ENCODE peak calls at places on chromosomes 1 and 21, in ten cellular contexts. H, W, S, L, T, A, X, M, J and I are unnamed samples.

GRCh38 chr1:15214507-15214906 is 32.5 kb upstream of the FHAD1 start:
- DNase-seq in H (no peak), W (peak; percentile 50), S (peak; percentile 21), L (no peak), T (no peak), A (no peak), X (no peak), M (peak; percentile 55), J (no peak), I (peak; percentile 84)

GRCh38 chr1:11519629-11520031 is 40.7 kb downstream of the DISP3 start:
- DNase-seq in H (no peak), W (no peak), S (no peak), L (peak; percentile 50), T (no peak), A (no peak), X (no peak), M (no peak), J (no peak), I (no peak)

GRCh38 chr1:56923207-56923606 is 42.6 kb downstream of the C8B start:
- DNase-seq in H (no peak), W (no peak), S (no peak), L (no peak), T (no peak), A (no peak), X (no peak), M (no peak), J (no peak), I (no peak)

GRCh38 chr1:219498666-219499065 is 114.2 kb downstream of the ZC3H11B start:
- DNase-seq in H (no peak), W (peak; percentile 32), S (no peak), L (no peak), T (no peak), A (no peak), X (no peak), M (peak; percentile 2), J (no peak), I (peak; percentile 18)

GRCh38 chr1:234862944-234863515 is 253.1 kb upstream of the IRF2BP2 start:
- DNase-seq in H (no peak), W (peak; percentile 59), S (no peak), L (peak; percentile 88), T (peak; percentile 68), A (peak; percentile 85), X (peak; percentile 67), M (peak; percentile 68), J (peak; percentile 78), I (peak; percentile 71)

GRCh38 chr1:53378061-53378460 is 50.2 kb upstream of the LRP8 start:
- DNase-seq in H (no peak), W (no peak), S (no peak), L (peak; percentile 39), T (no peak), A (peak; percentile 18), X (peak; percentile 24), M (no peak), J (peak; percentile 31), I (peak; percentile 10)

GRCh38 chr1:245561659-245562234 is 407.0 kb downstream of the KIF26B start:
- DNase-seq in H (no peak), W (no peak), S (no peak), L (no peak), T (no peak), A (no peak), X (no peak), M (no peak), J (no peak), I (no peak)

GRCh38 chr1:22048351-22049192 is 3.9 kb upstream of the CDC42 start:
- DNase-seq in H (no peak), W (no peak), S (no peak), L (no peak), T (no peak), A (peak; percentile 38), X (peak; percentile 57), M (peak; percentile 18), J (no peak), I (no peak)

GRCh38 chr21:28336299-28336698 is 656.4 kb downstream of the LTN1 start:
- DNase-seq in H (no peak), W (no peak), S (peak; percentile 93), L (peak; percentile 63), T (peak; percentile 73), A (no peak), X (no peak), M (peak; percentile 96), J (no peak), I (peak; percentile 56)

GRCh38 chr21:28334407-28334806 is 658.3 kb downstream of the LTN1 start:
- DNase-seq in H (no peak), W (no peak), S (no peak), L (no peak), T (peak; percentile 24), A (no peak), X (no peak), M (no peak), J (no peak), I (no peak)

GRCh38 chr21:28338906-28339305 is 653.8 kb downstream of the LTN1 start:
- DNase-seq in H (no peak), W (no peak), S (no peak), L (no peak), T (no peak), A (no peak), X (no peak), M (no peak), J (no peak), I (no peak)

GRCh38 chr21:28339403-28339802 is 653.3 kb downstream of the LTN1 start:
- DNase-seq in H (no peak), W (no peak), S (no peak), L (no peak), T (no peak), A (no peak), X (no peak), M (no peak), J (no peak), I (no peak)

GRCh38 chr21:28337319-28337718 is 655.4 kb downstream of the LTN1 start:
- DNase-seq in H (no peak), W (no peak), S (peak; percentile 34), L (no peak), T (peak; percentile 44), A (no peak), X (no peak), M (peak; percentile 78), J (no peak), I (no peak)
- H3K27me3 ChIP-seq in H (no peaks in the 10 kb centered on the region), W (no peaks in the 10 kb centered on the region), S (no peaks in the 10 kb centered on the region), L (no peaks in the 10 kb centered on the region), T (no peaks in the 10 kb centered on the region), A (no peaks in the 10 kb centered on the region), X (no peaks in the 10 kb centered on the region), M (no peaks in the 10 kb centered on the region), J (no peaks in the 10 kb centered on the region), I (no peaks in the 10 kb centered on the region)

GRCh38 chr1:229694053-229694693 is 68.1 kb downstream of the URB2 start:
- DNase-seq in H (no peak), W (peak; percentile 78), S (peak; percentile 41), L (peak; percentile 66), T (peak; percentile 86), A (peak; percentile 90), X (peak; percentile 59), M (peak; percentile 81), J (no peak), I (peak; percentile 80)

GRCh38 chr1:229704157-229704556 is 78.1 kb downstream of the URB2 start:
- DNase-seq in H (no peak), W (no peak), S (no peak), L (no peak), T (no peak), A (no peak), X (no peak), M (no peak), J (no peak), I (no peak)

GRCh38 chr1:229696385-229696784 is 70.3 kb downstream of the URB2 start:
- DNase-seq in H (no peak), W (no peak), S (no peak), L (no peak), T (no peak), A (no peak), X (no peak), M (no peak), J (no peak), I (no peak)

GRCh38 chr1:229699613-229700242 is 73.7 kb downstream of the URB2 start:
- DNase-seq in H (no peak), W (no peak), S (no peak), L (no peak), T (peak; percentile 47), A (no peak), X (no peak), M (no peak), J (no peak), I (peak; percentile 21)
- H3K27me3 ChIP-seq in H (no peaks in the 10 kb centered on the region), W (no peaks in the 10 kb centered on the region), S (no peaks in the 10 kb centered on the region), L (no peaks in the 10 kb centered on the region), T (no peaks in the 10 kb centered on the region), A (no peaks in the 10 kb centered on the region), X (no peaks in the 10 kb centered on the region), M (no peaks in the 10 kb centered on the region), J (no peaks in the 10 kb centered on the region), I (no peaks in the 10 kb centered on the region)

DNA sequence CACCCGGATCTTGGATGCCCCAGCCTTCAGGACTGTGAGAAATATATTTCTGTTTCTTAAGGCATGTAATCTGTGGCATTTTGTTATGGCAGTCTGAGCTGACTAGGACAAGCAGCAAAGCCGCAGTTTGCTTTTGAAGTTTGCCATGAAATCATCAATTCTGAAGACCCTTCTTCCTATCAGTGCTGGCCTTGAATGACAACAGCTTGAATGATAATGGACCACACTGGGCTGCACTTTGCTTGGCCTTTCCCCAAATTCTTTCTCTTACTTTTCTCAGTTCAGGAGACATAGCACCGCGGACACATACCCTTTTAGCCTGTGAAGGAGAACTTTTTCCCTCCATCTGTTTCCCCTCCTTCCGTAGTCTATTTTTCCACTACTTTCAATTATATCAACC is 42.7 kb downstream of the HLX start:
- DNase-seq in H (no peak), W (no peak), S (no peak), L (no peak), T (no peak), A (no peak), X (no peak), M (no peak), J (no peak), I (no peak)
- H3K27me3 ChIP-seq in H (no peaks in the 10 kb centered on the region), W (no peaks in the 10 kb centered on the region), S (no peaks in the 10 kb centered on the region), L (no peaks in the 10 kb centered on the region), T (no peaks in the 10 kb centered on the region), A (no peaks in the 10 kb centered on the region), X (no peaks in the 10 kb centered on the region), M (peaks cover 7% of the 10 kb centered on the region), J (no peaks in the 10 kb centered on the region), I (no peaks in the 10 kb centered on the region)

GRCh38 chr1:20189664-20190063 is 3.3 kb upstream of the PLA2G2C start:
- DNase-seq in H (no peak), W (no peak), S (no peak), L (no peak), T (no peak), A (no peak), X (no peak), M (no peak), J (no peak), I (no peak)

GRCh38 chr1:20192364-20192763 is 6.0 kb upstream of the PLA2G2C start:
- DNase-seq in H (no peak), W (no peak), S (no peak), L (no peak), T (peak; percentile 54), A (no peak), X (no peak), M (peak; percentile 11), J (no peak), I (no peak)

GRCh38 chr1:20190256-20190655 is 3.9 kb upstream of the PLA2G2C start:
- DNase-seq in H (no peak), W (no peak), S (no peak), L (no peak), T (no peak), A (no peak), X (no peak), M (no peak), J (no peak), I (no peak)

GRCh38 chr1:20190761-20191160 is 4.4 kb upstream of the PLA2G2C start:
- DNase-seq in H (no peak), W (no peak), S (no peak), L (no peak), T (no peak), A (no peak), X (no peak), M (no peak), J (no peak), I (no peak)

DNA sequence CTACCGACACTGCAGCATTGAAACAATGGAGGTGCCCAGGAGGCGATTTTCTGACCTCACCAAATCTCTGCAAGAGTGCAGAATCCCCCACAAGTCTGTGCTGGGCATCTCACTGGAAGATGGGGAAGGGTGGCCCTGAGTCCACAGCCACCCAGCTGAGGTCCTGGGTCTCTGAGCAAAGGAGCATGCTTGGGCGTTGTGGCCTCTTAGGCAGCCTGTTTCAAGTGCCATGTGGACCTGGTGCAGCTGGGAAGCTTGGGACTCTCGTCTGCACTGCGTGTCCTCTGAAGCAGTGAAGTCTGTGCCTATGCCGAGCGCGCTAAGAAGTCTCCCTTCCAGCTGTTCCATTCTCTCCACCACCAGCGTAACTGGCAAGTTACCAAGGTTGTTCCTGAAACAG is 4.9 kb upstream of the PLA2G2C start:
- DNase-seq in H (no peak), W (no peak), S (no peak), L (no peak), T (no peak), A (no peak), X (no peak), M (no peak), J (no peak), I (no peak)
- H3K27me3 ChIP-seq in H (no peaks in the 10 kb centered on the region), W (peaks cover 76% of the 10 kb centered on the region), S (peaks cover 58% of the 10 kb centered on the region), L (no peaks in the 10 kb centered on the region), T (peaks cover 31% of the 10 kb centered on the region), A (no peaks in the 10 kb centered on the region), X (peaks cover under 1% of the 10 kb centered on the region), M (peaks cover 49% of the 10 kb centered on the region), J (peaks cover 70% of the 10 kb centered on the region), I (no peaks in the 10 kb centered on the region)